ENCODE peak calls at places on chromosomes 4 and X, in ten cellular contexts. X is cerebellum, Z is mesendoderm, E is HFFc6, O is mucosa of gallbladder, N is pulmonary artery endothelial cell, W is NCI-H187 treated with DMSO at 0.1 percent for 48 hours, C is NB4, A is GM23248, U is nephron progenitor cell. G is an unnamed sample.

GRCh38 chr4:153018031-153018430 is 81.9 kb downstream of the FHDC1 start:
- DNase-seq in E (no peak), W (no peak), O (no peak), N (no peak), Z (no peak), A (no peak), C (no peak), U (no peak), X (no peak), G (no peak)

GRCh38 chr4:153447175-153447887 is 18.8 kb upstream of the TMEM131L start:
- DNase-seq in O (no peak), X (no peak), C (no peak), Z (no peak), E (no peak), A (peak; percentile 52), W (no peak), N (no peak), U (no peak), G (no peak)

GRCh38 chr4:76767983-76768382 is 130.0 kb downstream of the SOWAHB start:
- DNase-seq in N (no peak), W (no peak), C (no peak), Z (peak; percentile 91), A (peak; percentile 47), X (no peak), O (no peak), E (peak; percentile 66), U (no peak), G (no peak)

GRCh38 chr4:7144374-7145290 is 47.7 kb upstream of the SORCS2 start:
- DNase-seq in O (no peak), A (peak; percentile 29), X (no peak), Z (peak; percentile 31), N (no peak), U (no peak), E (no peak), C (peak; percentile 35), W (no peak), G (no peak)

GRCh38 chr4:47213971-47214370 is 182.6 kb downstream of the GABRB1 start:
- DNase-seq in E (peak; percentile 84), X (no peak), Z (no peak), C (no peak), U (no peak), A (peak; percentile 67), O (no peak), N (no peak), W (no peak), G (no peak)

GRCh38 chr4:185380320-185380719 is 15.4 kb downstream of the LRP2BP start:
- DNase-seq in X (no peak), E (no peak), C (no peak), Z (no peak), N (no peak), A (no peak), U (no peak), O (no peak), W (no peak), G (no peak)

GRCh38 chrX:129983575-129984131 is 1.2 kb downstream of the BCORL1 start:
- DNase-seq in E (no peak), O (no peak), W (no peak), C (peak; percentile 44), A (peak; percentile 33), N (no peak), U (no peak), X (no peak), Z (no peak), G (no peak)

GRCh38 chrX:136691028-136691809 is 43.3 kb downstream of the CD40LG start:
- DNase-seq in X (no peak), A (no peak), U (no peak), O (no peak), Z (no peak), N (no peak), C (no peak), W (no peak), E (no peak), G (no peak)

GRCh38 chr4:108337923-108338322 is 169.2 kb upstream of the LEF1 start:
- DNase-seq in U (no peak), X (no peak), E (peak; percentile 48), C (no peak), N (no peak), A (peak; percentile 46), W (no peak), Z (peak; percentile 8), O (no peak), G (no peak)

GRCh38 chr4:38747629-38748028 is 35.2 kb downstream of the TLR10 start:
- DNase-seq in W (no peak), Z (no peak), E (no peak), O (no peak), C (no peak), U (no peak), N (no peak), A (no peak), X (no peak), G (no peak)

GRCh38 chr4:2273221-2273620 is 11.3 kb upstream of the MXD4 start:
- DNase-seq in W (no peak), O (no peak), U (no peak), X (no peak), Z (no peak), A (no peak), E (no peak), N (no peak), C (no peak), G (no peak)

GRCh38 chr4:87266986-87267385 is 46.6 kb upstream of the KLHL8 start:
- DNase-seq in E (no peak), X (no peak), O (no peak), C (no peak), A (no peak), U (no peak), Z (peak; percentile 6), N (no peak), W (no peak), G (no peak)

GRCh38 chr4:123972031-123972430 is 575.4 kb downstream of the SPRY1 start:
- DNase-seq in X (no peak), Z (no peak), O (no peak), C (no peak), W (no peak), N (no peak), U (no peak), E (no peak), A (no peak), G (no peak)

GRCh38 chr4:55439023-55439422 is 43.3 kb downstream of the TMEM165 start:
- DNase-seq in U (no peak), W (no peak), X (no peak), A (no peak), O (no peak), C (no peak), E (no peak), N (no peak), Z (no peak), G (no peak)

GRCh38 chrX:107894038-107894437 is 68.4 kb downstream of the MID2 start:
- DNase-seq in U (peak; percentile 16), E (peak; percentile 16), A (peak; percentile 37), O (peak; percentile 24), Z (peak; percentile 65), W (peak; percentile 7), C (peak; percentile 53), N (no peak), X (peak; percentile 2), G (no peak)

GRCh38 chr4:76420311-76420710 is 630 bp downstream of the CCDC158 start:
- DNase-seq in C (no peak), E (no peak), W (no peak), A (no peak), X (no peak), U (no peak), Z (no peak), O (no peak), N (no peak), G (peak; percentile 32)

GRCh38 chrX:4380710-4381109 is 667.3 kb upstream of the PRKX start:
- DNase-seq in U (no peak), Z (peak; percentile 46), X (no peak), W (no peak), C (no peak), O (no peak), E (no peak), N (no peak), A (no peak), G (no peak)

GRCh38 chrX:24846551-24847170 is 152.9 kb downstream of the POLA1 start:
- DNase-seq in X (no peak), O (no peak), U (no peak), C (no peak), A (peak; percentile 52), N (no peak), E (peak; percentile 1), Z (no peak), W (peak; percentile 1), G (peak; percentile 70)

GRCh38 chr4:101345596-101346311 is 1.6 kb downstream of the PPP3CA start:
- DNase-seq in X (peak; percentile 47), N (no peak), C (no peak), A (peak; percentile 69), O (peak; percentile 38), W (no peak), E (peak; percentile 36), Z (peak; percentile 81), U (peak; percentile 74), G (no peak)

GRCh38 chrX:153709726-153710674 is 14.2 kb downstream of the BCAP31 start:
- DNase-seq in Z (no peak), N (no peak), W (no peak), E (no peak), U (no peak), C (no peak), A (no peak), O (no peak), X (no peak), G (no peak)

GRCh38 chr4:29033703-29034102 is 1686.5 kb upstream of the PCDH7 start:
- DNase-seq in E (no peak), X (no peak), W (no peak), U (no peak), Z (no peak), C (no peak), A (no peak), O (no peak), N (no peak), G (no peak)

GRCh38 chrX:48957477-48957826 is at the start of gene OTUD5:
- DNase-seq in Z (no peak), N (no peak), C (peak; percentile 78), E (no peak), O (no peak), A (no peak), W (no peak), X (peak; percentile 65), U (no peak), G (no peak)

GRCh38 chr4:165011403-165011802 is 20.4 kb upstream of the TRIM60 start:
- DNase-seq in X (no peak), W (no peak), U (no peak), C (no peak), Z (no peak), E (no peak), O (no peak), N (no peak), A (no peak), G (no peak)

GRCh38 chr4:153222790-153223417 is 18.7 kb downstream of the TRIM2 start:
- DNase-seq in W (no peak), O (peak; percentile 47), A (peak; percentile 83), Z (peak; percentile 77), X (peak; percentile 83), E (no peak), C (peak; percentile 55), U (peak; percentile 74), N (no peak), G (no peak)

GRCh38 chr4:181854142-181854541 is 389.1 kb upstream of the TENM3 start:
- DNase-seq in U (no peak), O (no peak), X (no peak), Z (no peak), E (peak; percentile 47), A (peak; percentile 1), W (no peak), N (no peak), C (no peak), G (no peak)

GRCh38 chr4:7320413-7320812 is 114.3 kb downstream of the PSAPL1 start:
- DNase-seq in X (no peak), U (no peak), W (peak; percentile 69), O (no peak), C (no peak), N (no peak), E (no peak), A (no peak), Z (no peak), G (no peak)